ENCODE peak calls at places on chromosomes 12 and 14, in eight cellular contexts. One of them, this sample, is unnamed.

GRCh38 chr14:103130965-103131364 is 7.7 kb downstream of the TNFAIP2 start:
- DNase-seq in endodermal cell: no peak
- DNase-seq in neural crest cell: no peak
- DNase-seq in OCI-LY7: no peak
- DNase-seq in mammary epithelial cell: peak; percentile 85
- DNase-seq in mesothelial cell of epicardium: peak; percentile 78
- DNase-seq in tibial artery: no peak
- DNase-seq in fibroblast of lung: peak; percentile 69
- DNase-seq in this sample: no peak

GRCh38 chr12:118187746-118188390 is 51.9 kb downstream of the PEBP1 start:
- DNase-seq in mammary epithelial cell: no peak
- DNase-seq in OCI-LY7: no peak
- DNase-seq in endodermal cell: no peak
- DNase-seq in mesothelial cell of epicardium: no peak
- DNase-seq in tibial artery: no peak
- DNase-seq in neural crest cell: no peak
- DNase-seq in fibroblast of lung: peak; percentile 18
- DNase-seq in this sample: no peak

GRCh38 chr14:36556811-36557433 is 25.5 kb downstream of the NKX2-8 start:
- DNase-seq in mammary epithelial cell: no peak
- DNase-seq in neural crest cell: peak; percentile 20
- DNase-seq in endodermal cell: peak; percentile 75
- DNase-seq in fibroblast of lung: peak; percentile 18
- DNase-seq in tibial artery: no peak
- DNase-seq in mesothelial cell of epicardium: no peak
- DNase-seq in OCI-LY7: peak; percentile 30
- DNase-seq in this sample: no peak

GRCh38 chr12:131795688-131796410 is 32.3 kb upstream of the MMP17 start:
- DNase-seq in mesothelial cell of epicardium: no peak
- DNase-seq in fibroblast of lung: no peak
- DNase-seq in neural crest cell: no peak
- DNase-seq in mammary epithelial cell: peak; percentile 37
- DNase-seq in endodermal cell: peak; percentile 78
- DNase-seq in OCI-LY7: no peak
- DNase-seq in tibial artery: no peak
- DNase-seq in this sample: no peak

GRCh38 chr12:104764225-104765073 is 193.6 kb downstream of the SLC41A2 start:
- DNase-seq in tibial artery: no peak
- DNase-seq in fibroblast of lung: no peak
- DNase-seq in mammary epithelial cell: no peak
- DNase-seq in mesothelial cell of epicardium: no peak
- DNase-seq in OCI-LY7: peak; percentile 46
- DNase-seq in neural crest cell: no peak
- DNase-seq in endodermal cell: no peak
- DNase-seq in this sample: no peak

GRCh38 chr14:55688566-55688965 is 108.6 kb downstream of the KTN1 start:
- DNase-seq in mammary epithelial cell: no peak
- DNase-seq in neural crest cell: no peak
- DNase-seq in fibroblast of lung: peak; percentile 6
- DNase-seq in tibial artery: no peak
- DNase-seq in OCI-LY7: no peak
- DNase-seq in endodermal cell: no peak
- DNase-seq in mesothelial cell of epicardium: no peak
- DNase-seq in this sample: no peak

GRCh38 chr12:123104809-123105208 is 46.1 kb downstream of the PITPNM2 start:
- DNase-seq in fibroblast of lung: no peak
- DNase-seq in mammary epithelial cell: no peak
- DNase-seq in mesothelial cell of epicardium: no peak
- DNase-seq in OCI-LY7: no peak
- DNase-seq in endodermal cell: peak; percentile 74
- DNase-seq in neural crest cell: no peak
- DNase-seq in tibial artery: no peak
- DNase-seq in this sample: no peak

GRCh38 chr14:71749613-71750238 is 182.5 kb upstream of the RGS6 start:
- DNase-seq in fibroblast of lung: no peak
- DNase-seq in neural crest cell: no peak
- DNase-seq in OCI-LY7: peak; percentile 7
- DNase-seq in tibial artery: no peak
- DNase-seq in endodermal cell: no peak
- DNase-seq in mesothelial cell of epicardium: no peak
- DNase-seq in mammary epithelial cell: no peak
- DNase-seq in this sample: no peak

GRCh38 chr12:24760162-24760561 is 188.7 kb downstream of the BCAT1 start:
- DNase-seq in neural crest cell: no peak
- DNase-seq in OCI-LY7: no peak
- DNase-seq in mesothelial cell of epicardium: no peak
- DNase-seq in endodermal cell: no peak
- DNase-seq in fibroblast of lung: no peak
- DNase-seq in tibial artery: no peak
- DNase-seq in mammary epithelial cell: peak; percentile 65
- DNase-seq in this sample: no peak

GRCh38 chr12:68521321-68521839 is 89.3 kb upstream of the RAP1B start:
- DNase-seq in mammary epithelial cell: peak; percentile 65
- DNase-seq in endodermal cell: no peak
- DNase-seq in mesothelial cell of epicardium: no peak
- DNase-seq in OCI-LY7: no peak
- DNase-seq in neural crest cell: no peak
- DNase-seq in tibial artery: no peak
- DNase-seq in fibroblast of lung: peak; percentile 73
- DNase-seq in this sample: no peak

GRCh38 chr14:102693006-102693755 is 84.1 kb upstream of the TRAF3 start:
- DNase-seq in mesothelial cell of epicardium: no peak
- DNase-seq in endodermal cell: no peak
- DNase-seq in neural crest cell: no peak
- DNase-seq in tibial artery: no peak
- DNase-seq in fibroblast of lung: no peak
- DNase-seq in OCI-LY7: no peak
- DNase-seq in mammary epithelial cell: no peak
- DNase-seq in this sample: no peak

GRCh38 chr12:54587315-54587821 is 1.1 kb downstream of the PPP1R1A start:
- DNase-seq in fibroblast of lung: no peak
- DNase-seq in OCI-LY7: no peak
- DNase-seq in neural crest cell: no peak
- DNase-seq in mammary epithelial cell: no peak
- DNase-seq in mesothelial cell of epicardium: no peak
- DNase-seq in tibial artery: peak; percentile 85
- DNase-seq in endodermal cell: peak; percentile 68
- DNase-seq in this sample: no peak

GRCh38 chr12:120100630-120101029 is 15.9 kb downstream of the RAB35 start:
- DNase-seq in fibroblast of lung: peak; percentile 81
- DNase-seq in OCI-LY7: no peak
- DNase-seq in mammary epithelial cell: no peak
- DNase-seq in neural crest cell: no peak
- DNase-seq in tibial artery: peak; percentile 94
- DNase-seq in mesothelial cell of epicardium: no peak
- DNase-seq in endodermal cell: no peak
- DNase-seq in this sample: no peak

GRCh38 chr14:102690509-102691286 is 86.6 kb upstream of the TRAF3 start:
- DNase-seq in endodermal cell: no peak
- DNase-seq in mammary epithelial cell: no peak
- DNase-seq in neural crest cell: no peak
- DNase-seq in OCI-LY7: no peak
- DNase-seq in fibroblast of lung: no peak
- DNase-seq in tibial artery: no peak
- DNase-seq in mesothelial cell of epicardium: no peak
- DNase-seq in this sample: no peak

GRCh38 chr14:96088911-96089310 is 49.7 kb downstream of the C14orf132 start:
- DNase-seq in OCI-LY7: no peak
- DNase-seq in tibial artery: peak; percentile 29
- DNase-seq in mammary epithelial cell: no peak
- DNase-seq in neural crest cell: no peak
- DNase-seq in fibroblast of lung: no peak
- DNase-seq in mesothelial cell of epicardium: no peak
- DNase-seq in endodermal cell: no peak
- DNase-seq in this sample: no peak

GRCh38 chr14:89420502-89420901 is 3.5 kb upstream of the FOXN3 start:
- DNase-seq in OCI-LY7: no peak
- DNase-seq in mesothelial cell of epicardium: no peak
- DNase-seq in tibial artery: no peak
- DNase-seq in fibroblast of lung: no peak
- DNase-seq in endodermal cell: no peak
- DNase-seq in mammary epithelial cell: no peak
- DNase-seq in neural crest cell: no peak
- DNase-seq in this sample: no peak

GRCh38 chr14:72525087-72525909 is 368.6 kb downstream of the DPF3 start:
- DNase-seq in mesothelial cell of epicardium: no peak
- DNase-seq in mammary epithelial cell: no peak
- DNase-seq in endodermal cell: no peak
- DNase-seq in fibroblast of lung: no peak
- DNase-seq in OCI-LY7: no peak
- DNase-seq in tibial artery: no peak
- DNase-seq in neural crest cell: no peak
- DNase-seq in this sample: no peak

GRCh38 chr14:54529811-54530210 is 20.1 kb downstream of the CGRRF1 start:
- DNase-seq in endodermal cell: no peak
- DNase-seq in fibroblast of lung: peak; percentile 39
- DNase-seq in mammary epithelial cell: peak; percentile 17
- DNase-seq in neural crest cell: no peak
- DNase-seq in OCI-LY7: no peak
- DNase-seq in mesothelial cell of epicardium: no peak
- DNase-seq in tibial artery: no peak
- DNase-seq in this sample: no peak

GRCh38 chr12:69546693-69547438 is 38.4 kb upstream of the CCT2 start:
- DNase-seq in fibroblast of lung: no peak
- DNase-seq in endodermal cell: no peak
- DNase-seq in OCI-LY7: no peak
- DNase-seq in neural crest cell: no peak
- DNase-seq in tibial artery: no peak
- DNase-seq in mammary epithelial cell: no peak
- DNase-seq in mesothelial cell of epicardium: no peak
- DNase-seq in this sample: no peak
- TF ChIP-seq CTCF in fibroblast of lung: no peak
- TF ChIP-seq CTCF in endodermal cell: no peak
- TF ChIP-seq CTCF in OCI-LY7: no peak
- TF ChIP-seq CTCF in neural crest cell: no peak
- TF ChIP-seq CTCF in tibial artery: no peak
- TF ChIP-seq CTCF in mammary epithelial cell: no peak
- TF ChIP-seq CTCF in mesothelial cell of epicardium: no peak
- TF ChIP-seq CTCF in this sample: no peak

GRCh38 chr14:67580336-67581230 is 19.5 kb downstream of the PIGH start:
- DNase-seq in mammary epithelial cell: no peak
- DNase-seq in endodermal cell: peak; percentile 35
- DNase-seq in OCI-LY7: no peak
- DNase-seq in tibial artery: peak; percentile 54
- DNase-seq in neural crest cell: no peak
- DNase-seq in fibroblast of lung: no peak
- DNase-seq in mesothelial cell of epicardium: no peak
- DNase-seq in this sample: no peak

GRCh38 chr14:67582061-67582460 is 18.0 kb downstream of the PIGH start:
- DNase-seq in endodermal cell: peak; percentile 42
- DNase-seq in fibroblast of lung: no peak
- DNase-seq in mesothelial cell of epicardium: no peak
- DNase-seq in OCI-LY7: no peak
- DNase-seq in mammary epithelial cell: no peak
- DNase-seq in neural crest cell: no peak
- DNase-seq in tibial artery: peak; percentile 27
- DNase-seq in this sample: no peak

GRCh38 chr14:67579040-67579439 is 21.0 kb downstream of the PIGH start:
- DNase-seq in tibial artery: peak; percentile 53
- DNase-seq in neural crest cell: no peak
- DNase-seq in OCI-LY7: no peak
- DNase-seq in mesothelial cell of epicardium: no peak
- DNase-seq in mammary epithelial cell: no peak
- DNase-seq in fibroblast of lung: no peak
- DNase-seq in endodermal cell: no peak
- DNase-seq in this sample: no peak

GRCh38 chr14:67577909-67578749 is 21.9 kb downstream of the PIGH start:
- DNase-seq in mesothelial cell of epicardium: no peak
- DNase-seq in fibroblast of lung: no peak
- DNase-seq in neural crest cell: no peak
- DNase-seq in mammary epithelial cell: no peak
- DNase-seq in OCI-LY7: no peak
- DNase-seq in endodermal cell: no peak
- DNase-seq in tibial artery: peak; percentile 58
- DNase-seq in this sample: no peak

GRCh38 chr14:67579636-67580035 is 20.4 kb downstream of the PIGH start:
- DNase-seq in endodermal cell: no peak
- DNase-seq in OCI-LY7: no peak
- DNase-seq in mammary epithelial cell: no peak
- DNase-seq in tibial artery: peak; percentile 55
- DNase-seq in mesothelial cell of epicardium: no peak
- DNase-seq in neural crest cell: no peak
- DNase-seq in fibroblast of lung: no peak
- DNase-seq in this sample: no peak
- TF ChIP-seq CTCF in endodermal cell: no peak
- TF ChIP-seq CTCF in OCI-LY7: no peak
- TF ChIP-seq CTCF in mammary epithelial cell: no peak
- TF ChIP-seq CTCF in tibial artery: no peak
- TF ChIP-seq CTCF in mesothelial cell of epicardium: no peak
- TF ChIP-seq CTCF in neural crest cell: no peak
- TF ChIP-seq CTCF in fibroblast of lung: no peak
- TF ChIP-seq CTCF in this sample: no peak

DNA sequence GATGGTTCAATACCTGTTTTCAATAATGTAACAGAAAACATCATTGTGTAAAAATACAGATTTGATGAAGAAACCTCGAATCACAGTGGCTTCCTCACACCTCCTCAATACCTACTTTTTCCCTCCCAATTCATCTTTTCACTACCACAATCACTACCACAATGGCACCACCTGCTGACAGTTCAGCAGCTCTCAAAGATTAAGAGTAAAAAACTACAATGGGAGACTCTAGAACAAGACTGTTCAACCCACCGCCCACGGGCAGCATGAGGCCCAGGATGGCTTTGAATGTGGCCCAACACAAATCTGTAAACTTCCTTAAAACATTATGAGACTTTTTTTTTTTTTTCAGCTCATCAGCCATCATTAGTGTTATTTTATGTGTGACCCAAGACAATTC is 15.2 kb downstream of the MED6 start:
- DNase-seq in OCI-LY7: no peak
- DNase-seq in fibroblast of lung: no peak
- DNase-seq in neural crest cell: no peak
- DNase-seq in tibial artery: no peak
- DNase-seq in mammary epithelial cell: peak; percentile 21
- DNase-seq in endodermal cell: no peak
- DNase-seq in mesothelial cell of epicardium: no peak
- DNase-seq in this sample: no peak
- TF ChIP-seq CTCF in OCI-LY7: peak; percentile 32
- TF ChIP-seq CTCF in fibroblast of lung: peak; percentile 14
- TF ChIP-seq CTCF in neural crest cell: no peak
- TF ChIP-seq CTCF in tibial artery: no peak
- TF ChIP-seq CTCF in mammary epithelial cell: no peak
- TF ChIP-seq CTCF in endodermal cell: peak; percentile 49
- TF ChIP-seq CTCF in mesothelial cell of epicardium: no peak
- TF ChIP-seq CTCF in this sample: no peak

GRCh38 chr12:6688543-6688999 is 604 bp downstream of the ZNF384 start:
- DNase-seq in fibroblast of lung: no peak
- DNase-seq in neural crest cell: no peak
- DNase-seq in mesothelial cell of epicardium: no peak
- DNase-seq in endodermal cell: no peak
- DNase-seq in OCI-LY7: peak; percentile 69
- DNase-seq in tibial artery: no peak
- DNase-seq in mammary epithelial cell: no peak
- DNase-seq in this sample: no peak

GRCh38 chr12:6689000-6689882 is at the start of gene ZNF384:
- DNase-seq in fibroblast of lung: peak; percentile 99
- DNase-seq in mesothelial cell of epicardium: peak; percentile 90
- DNase-seq in OCI-LY7: peak; percentile 100
- DNase-seq in neural crest cell: peak; percentile 84
- DNase-seq in mammary epithelial cell: peak; percentile 99
- DNase-seq in tibial artery: peak; percentile 99
- DNase-seq in endodermal cell: peak; percentile 99
- DNase-seq in this sample: peak; percentile 96

GRCh38 chr12:6685814-6686213 is 3.4 kb downstream of the ZNF384 start:
- DNase-seq in tibial artery: no peak
- DNase-seq in fibroblast of lung: no peak
- DNase-seq in neural crest cell: no peak
- DNase-seq in endodermal cell: no peak
- DNase-seq in OCI-LY7: no peak
- DNase-seq in mesothelial cell of epicardium: no peak
- DNase-seq in mammary epithelial cell: no peak
- DNase-seq in this sample: no peak

GRCh38 chr12:6684609-6685008 is 4.6 kb downstream of the ZNF384 start:
- DNase-seq in mammary epithelial cell: no peak
- DNase-seq in mesothelial cell of epicardium: no peak
- DNase-seq in fibroblast of lung: peak; percentile 43
- DNase-seq in neural crest cell: peak; percentile 32
- DNase-seq in tibial artery: no peak
- DNase-seq in OCI-LY7: peak; percentile 52
- DNase-seq in endodermal cell: peak; percentile 74
- DNase-seq in this sample: no peak
- TF ChIP-seq CTCF in mammary epithelial cell: peak; percentile 39
- TF ChIP-seq CTCF in mesothelial cell of epicardium: peak; percentile 31
- TF ChIP-seq CTCF in fibroblast of lung: peak; percentile 56
- TF ChIP-seq CTCF in neural crest cell: peak; percentile 78
- TF ChIP-seq CTCF in tibial artery: peak; percentile 24
- TF ChIP-seq CTCF in OCI-LY7: peak; percentile 86
- TF ChIP-seq CTCF in endodermal cell: peak; percentile 98
- TF ChIP-seq CTCF in this sample: peak; percentile 77

This sample was measured in type B pancreatic cell.